ENCODE peak calls at places on chromosome 13, in ten cellular contexts. E is stimulated activated naive B cell treated with anti-CD40 and anti-IgM and Interleukin-4, amounts not matched to agents 10 μg/mL and 1 μg/mL and 100 μg/mL, for 72 hours; I is WTC11; R is uterus; A is T-cell; Q is NCI-H345; Y is left cardiac atrium; U is stimulated activated CD4-positive, alpha-beta T cell treated with anti-CD3 and anti-CD28 coated beads, Interleukin-12 subunit alpha, Interleukin-12 subunit beta, amount 100 ng/mL, for 24 hours; X is T-helper 17 cell; D is stimulated activated CD8-positive, alpha-beta memory T cell treated with anti-CD3 and anti-CD28 coated beads, Interleukin-4, amount 100 ng/mL, for 1 hour. Z is an unnamed sample.

GRCh38 chr13:42747399-42747873 is 33.9 kb upstream of the FAM216B start:
- DNase-seq in Y (no peak), A (no peak), R (no peak), E (no peak), Q (peak; percentile 8), U (no peak), I (no peak), D (no peak), X (no peak), Z (peak; percentile 22)

GRCh38 chr13:23609414-23610186 is 39.4 kb downstream of the TNFRSF19 start:
- DNase-seq in I (no peak), X (no peak), R (peak; percentile 56), U (no peak), Q (no peak), D (no peak), A (no peak), Y (no peak), E (no peak), Z (no peak)

GRCh38 chr13:94309997-94310842 is 169.3 kb downstream of the DCT start:
- DNase-seq in Y (no peak), R (no peak), U (no peak), E (no peak), Q (no peak), D (no peak), I (no peak), X (no peak), A (no peak), Z (peak; percentile 73)

GRCh38 chr13:38570706-38571105 is 116.2 kb upstream of the FREM2 start:
- DNase-seq in D (no peak), I (no peak), U (no peak), X (no peak), E (no peak), Y (no peak), Q (no peak), R (no peak), A (no peak), Z (no peak)

GRCh38 chr13:113080361-113080831 is 25.2 kb upstream of the F7 start:
- DNase-seq in Y (no peak), Q (no peak), I (no peak), R (no peak), A (no peak), X (no peak), E (no peak), D (no peak), U (no peak), Z (no peak)

GRCh38 chr13:21625366-21625765 is 21.4 kb upstream of the MICU2 start:
- DNase-seq in E (no peak), A (peak; percentile 14), X (no peak), R (no peak), Q (peak; percentile 53), I (no peak), D (no peak), Y (no peak), U (no peak), Z (no peak)

GRCh38 chr13:39410089-39410901 is 192.7 kb downstream of the LHFPL6 start:
- DNase-seq in E (no peak), U (no peak), Q (no peak), R (no peak), I (no peak), X (no peak), D (no peak), Y (no peak), A (no peak), Z (no peak)

GRCh38 chr13:40341086-40341471 is 325.4 kb downstream of the FOXO1 start:
- DNase-seq in U (no peak), R (no peak), A (no peak), X (no peak), I (no peak), D (no peak), Q (no peak), E (no peak), Y (no peak), Z (no peak)

GRCh38 chr13:41137951-41138350 is 5.3 kb upstream of the KBTBD6 start:
- DNase-seq in E (no peak), X (no peak), Q (no peak), D (no peak), R (no peak), I (no peak), A (no peak), U (no peak), Y (no peak), Z (no peak)

GRCh38 chr13:114248011-114248410 is 13.3 kb downstream of the CDC16 start:
- DNase-seq in D (no peak), I (no peak), U (no peak), R (no peak), E (no peak), Q (no peak), Y (no peak), X (no peak), A (no peak), Z (no peak)

Z was measured in HS-27A.